ENCODE peak calls at places on chromosomes 16 and 17, in nine cellular contexts. V is stomach, L is GM12891, S is suprapubic skin, T is SK-N-SH, Z is GM23338, O is H1, Y is breast epithelium, F is GM12878. N is an unnamed sample.

GRCh38 chr16:69555867-69556266 is 9.9 kb upstream of the NFAT5 start:
- DNase-seq in F (no peak), V (no peak), Y (no peak), S (no peak), L (no peak), O (no peak), T (no peak), Z (no peak), N (no peak)

GRCh38 chr16:50121721-50122445 is 31.2 kb upstream of the TENT4B start:
- DNase-seq in F (peak; percentile 72), O (no peak), S (peak; percentile 15), T (no peak), V (no peak), Y (no peak), Z (peak; percentile 41), L (no peak), N (no peak)

GRCh38 chr17:5418858-5419355 is 555 bp downstream of the NUP88 start:
- DNase-seq in L (peak; percentile 38), O (no peak), S (no peak), Z (peak; percentile 58), T (no peak), V (peak; percentile 52), F (peak; percentile 84), Y (no peak), N (no peak)

GRCh38 chr16:17590711-17591654 is 120.2 kb upstream of the XYLT1 start:
- DNase-seq in Z (no peak), L (no peak), O (no peak), V (no peak), F (no peak), S (no peak), Y (no peak), T (no peak), N (no peak)

GRCh38 chr17:75589919-75590303 is 2.3 kb downstream of the MYO15B start:
- DNase-seq in Y (no peak), S (peak; percentile 74), F (no peak), V (no peak), L (no peak), Z (no peak), T (no peak), O (no peak), N (peak; percentile 74)

GRCh38 chr16:78562650-78563049 is 463.2 kb downstream of the WWOX start:
- DNase-seq in Y (no peak), T (no peak), S (no peak), L (no peak), F (no peak), O (no peak), V (no peak), Z (no peak), N (no peak)

GRCh38 chr17:39213852-39214251 is 11.9 kb downstream of the STAC2 start:
- DNase-seq in Y (peak; percentile 80), T (no peak), S (no peak), L (no peak), Z (no peak), V (peak; percentile 33), F (no peak), O (no peak), N (no peak)

GRCh38 chr16:74942977-74943918 is 41.7 kb downstream of the WDR59 start:
- DNase-seq in O (no peak), L (no peak), V (no peak), S (no peak), F (no peak), Y (no peak), Z (no peak), T (no peak), N (no peak)

GRCh38 chr16:14600164-14600563 is 29.9 kb downstream of the PARN start:
- DNase-seq in Y (no peak), O (no peak), S (no peak), F (no peak), L (no peak), T (peak; percentile 24), V (no peak), Z (peak; percentile 60), N (no peak)

GRCh38 chr17:58507123-58507634 is 7.3 kb downstream of the MTMR4 start:
- DNase-seq in L (no peak), V (no peak), Z (no peak), F (no peak), S (no peak), T (no peak), O (no peak), Y (no peak), N (no peak)

GRCh38 chr17:55664287-55664686 is 58.4 kb downstream of the TMEM100 start:
- DNase-seq in T (no peak), F (peak; percentile 17), V (no peak), L (peak; percentile 9), Z (no peak), O (no peak), Y (no peak), S (no peak), N (no peak)

GRCh38 chr16:30063893-30064745 is 1.4 kb upstream of the ALDOA start:
- DNase-seq in L (peak; percentile 70), O (peak; percentile 77), T (peak; percentile 76), S (no peak), F (peak; percentile 53), Z (peak; percentile 74), Y (peak; percentile 74), V (peak; percentile 79), N (peak; percentile 92)

GRCh38 chr16:79261461-79261860 is 339.1 kb downstream of the MAF start:
- DNase-seq in V (peak; percentile 53), Y (no peak), Z (peak; percentile 74), F (no peak), S (no peak), L (no peak), O (peak; percentile 71), T (peak; percentile 28), N (no peak)

DNA sequence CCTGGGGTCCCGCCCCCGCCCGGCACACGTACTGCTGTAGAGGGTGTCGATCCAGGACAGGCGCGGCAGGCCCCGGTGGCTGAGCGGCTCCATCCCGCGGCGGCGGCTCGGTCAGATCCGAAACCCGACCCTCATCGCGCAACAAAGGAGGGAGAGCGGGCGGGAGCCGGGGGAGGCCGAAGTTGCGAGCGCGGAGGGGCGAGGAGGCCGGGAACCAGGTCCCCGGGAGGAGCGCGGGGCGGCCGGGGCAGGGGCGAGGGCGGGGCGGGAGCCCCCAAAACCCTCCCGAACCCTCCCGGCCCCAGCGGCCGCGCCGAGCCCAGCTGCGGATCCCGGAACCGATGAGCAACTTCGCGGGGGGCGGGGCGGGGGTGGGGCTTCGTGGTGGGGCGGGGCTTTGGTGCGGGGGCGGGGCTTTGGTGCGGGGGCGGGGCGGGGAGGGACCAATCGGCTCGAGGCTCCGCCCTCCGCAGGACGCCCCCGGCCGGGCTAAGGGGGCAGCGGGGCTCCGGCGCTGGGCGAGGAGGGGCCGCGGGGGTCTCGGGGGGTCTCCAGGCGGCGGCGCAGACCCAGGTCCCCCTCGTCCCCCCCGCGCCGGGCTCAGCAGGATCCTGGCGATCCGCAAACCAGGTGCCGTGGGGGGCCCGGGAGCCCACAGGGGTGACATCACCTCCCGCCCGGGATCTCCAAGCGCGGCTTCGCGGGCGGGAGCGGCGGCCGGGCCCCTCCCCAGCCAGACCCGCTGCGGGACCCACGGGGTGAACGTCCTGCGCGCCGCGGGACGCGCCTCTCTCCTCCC is at the start of gene ABR:
- DNase-seq in Z (peak; percentile 74), Y (no peak), S (peak; percentile 81), L (peak; percentile 74), V (peak; percentile 51), F (no peak), O (peak; percentile 82), T (peak; percentile 91), N (peak; percentile 83)
- TF ChIP-seq POLR2AphosphoS5 in Z (peak; percentile 67), Y (no peak), S (no peak), L (no peak), V (peak; percentile 62), F (no peak), O (no peak), T (peak; percentile 15), N (peak; percentile 46)

DNA sequence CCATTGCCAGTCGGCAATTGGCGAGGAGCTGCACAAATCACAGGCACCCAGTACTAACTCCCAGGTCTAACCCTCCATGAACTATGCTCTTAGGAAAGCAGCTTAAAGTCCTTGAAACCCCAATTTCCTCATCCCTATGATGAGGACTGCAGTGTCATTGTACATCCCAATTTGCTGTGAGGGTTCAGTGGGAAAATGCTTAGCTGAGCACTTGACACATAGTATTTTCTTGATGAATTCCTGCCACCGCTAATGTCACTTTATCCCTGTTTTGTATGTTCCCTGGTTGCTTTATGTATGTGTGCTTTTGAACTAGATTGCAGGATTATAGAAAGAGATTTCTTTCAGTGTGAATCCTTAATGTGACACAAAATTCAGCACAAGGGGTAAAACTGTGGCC is 161.5 kb upstream of the RBFOX1 start:
- DNase-seq in Z (no peak), O (no peak), T (no peak), S (no peak), Y (no peak), L (no peak), V (no peak), F (no peak), N (no peak)
- TF ChIP-seq POLR2AphosphoS5 in Z (no peak), O (no peak), T (no peak), S (no peak), Y (no peak), L (no peak), V (no peak), F (no peak), N (no peak)

DNA sequence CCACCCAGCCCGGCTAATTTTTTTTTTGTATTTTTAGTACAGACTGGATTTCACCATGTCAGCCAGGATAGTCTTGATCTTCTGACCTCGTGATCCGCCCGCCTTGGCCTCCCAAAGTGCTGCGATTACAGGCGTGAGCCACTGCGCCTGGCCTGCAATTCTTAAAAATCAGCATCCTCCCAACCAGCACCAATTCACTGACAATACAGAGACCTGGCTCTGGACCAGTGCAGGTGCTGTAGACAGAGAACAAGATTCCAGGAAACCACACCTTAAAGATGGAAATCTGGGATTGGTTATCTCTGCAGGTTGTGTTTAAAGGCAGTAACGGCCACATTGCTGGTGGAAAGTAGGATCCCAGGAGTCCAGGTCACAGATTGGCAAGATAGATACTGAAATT is 33.6 kb downstream of the TBC1D3B start:
- DNase-seq in L (no peak), Z (no peak), V (no peak), T (no peak), Y (no peak), F (no peak), O (no peak), S (no peak), N (no peak)
- TF ChIP-seq POLR2AphosphoS5 in L (no peak), Z (no peak), V (no peak), T (no peak), Y (no peak), F (no peak), O (no peak), S (no peak), N (no peak)

GRCh38 chr16:71924710-71925109 is 29.4 kb downstream of the IST1 start:
- DNase-seq in F (no peak), Z (no peak), Y (no peak), L (no peak), O (no peak), S (no peak), T (no peak), V (no peak), N (no peak)

GRCh38 chr16:71927383-71927782 is 32.1 kb downstream of the IST1 start:
- DNase-seq in F (no peak), T (no peak), S (no peak), Y (peak; percentile 86), Z (no peak), L (no peak), V (peak; percentile 44), O (no peak), N (peak; percentile 86)

GRCh38 chr16:71930013-71930563 is 34.8 kb downstream of the IST1 start:
- DNase-seq in F (no peak), Y (no peak), S (no peak), O (no peak), V (no peak), T (no peak), Z (no peak), L (no peak), N (no peak)

GRCh38 chr16:71929048-71929447 is 33.7 kb downstream of the IST1 start:
- DNase-seq in O (no peak), S (no peak), F (no peak), T (no peak), V (no peak), L (no peak), Y (no peak), Z (no peak), N (peak; percentile 82)

GRCh38 chr16:71927787-71928186 is 32.5 kb downstream of the IST1 start:
- DNase-seq in V (no peak), S (no peak), F (no peak), Z (no peak), L (no peak), T (no peak), Y (no peak), O (no peak), N (no peak)
- TF ChIP-seq POLR2AphosphoS5 in V (no peak), S (no peak), F (no peak), Z (no peak), L (no peak), T (no peak), Y (no peak), O (no peak), N (no peak)